ENCODE peak calls at places on chromosomes 7 and 10, in ten cellular contexts. One of them, this sample, is unnamed. For H3K4me1, the result is how much of the 10 kb centered on the place peaks cover.

GRCh38 chr10:50739618-50740350 is at the start of gene ASAH2B:
- DNase-seq in body of pancreas: peak
- DNase-seq in IMR-90: peak
- DNase-seq in upper lobe of left lung: peak
- DNase-seq in heart left ventricle: peak
- DNase-seq in HCT116: peak
- DNase-seq in uterus: peak
- DNase-seq in sigmoid colon: peak
- DNase-seq in K562: peak
- DNase-seq in ovary: peak
- DNase-seq in this sample: no peak

GRCh38 chr10:133242611-133243356 is 5.1 kb downstream of the VENTX start:
- DNase-seq in sigmoid colon: no peak
- DNase-seq in uterus: no peak
- DNase-seq in heart left ventricle: no peak
- DNase-seq in K562: no peak
- DNase-seq in ovary: no peak
- DNase-seq in IMR-90: peak
- DNase-seq in upper lobe of left lung: peak
- DNase-seq in HCT116: no peak
- DNase-seq in body of pancreas: no peak
- DNase-seq in this sample: no peak

GRCh38 chr10:46546591-46547330 is 9.7 kb downstream of the GPRIN2 start:
- DNase-seq in HCT116: no peak
- DNase-seq in sigmoid colon: peak
- DNase-seq in IMR-90: no peak
- DNase-seq in heart left ventricle: peak
- DNase-seq in ovary: peak
- DNase-seq in K562: no peak
- DNase-seq in upper lobe of left lung: peak
- DNase-seq in uterus: no peak
- DNase-seq in body of pancreas: peak
- DNase-seq in this sample: no peak

GRCh38 chr10:125104559-125104958 is 55.8 kb downstream of the CTBP2 start:
- DNase-seq in K562: no peak
- DNase-seq in ovary: no peak
- DNase-seq in heart left ventricle: no peak
- DNase-seq in IMR-90: no peak
- DNase-seq in sigmoid colon: peak
- DNase-seq in HCT116: no peak
- DNase-seq in body of pancreas: no peak
- DNase-seq in upper lobe of left lung: no peak
- DNase-seq in uterus: peak
- DNase-seq in this sample: no peak

GRCh38 chr7:131835141-131835540 is 278.7 kb upstream of the PODXL start:
- DNase-seq in sigmoid colon: no peak
- DNase-seq in HCT116: no peak
- DNase-seq in upper lobe of left lung: no peak
- DNase-seq in body of pancreas: no peak
- DNase-seq in uterus: no peak
- DNase-seq in ovary: no peak
- DNase-seq in IMR-90: no peak
- DNase-seq in heart left ventricle: no peak
- DNase-seq in K562: no peak
- DNase-seq in this sample: no peak

GRCh38 chr10:70579234-70580002 is 23.1 kb downstream of the PRF1 start:
- DNase-seq in heart left ventricle: no peak
- DNase-seq in body of pancreas: no peak
- DNase-seq in ovary: no peak
- DNase-seq in sigmoid colon: peak
- DNase-seq in K562: peak
- DNase-seq in uterus: no peak
- DNase-seq in IMR-90: no peak
- DNase-seq in upper lobe of left lung: no peak
- DNase-seq in HCT116: peak
- DNase-seq in this sample: no peak

GRCh38 chr10:132624847-132625839 is 87.6 kb downstream of the INPP5A start:
- DNase-seq in ovary: no peak
- DNase-seq in IMR-90: peak
- DNase-seq in uterus: peak
- DNase-seq in upper lobe of left lung: no peak
- DNase-seq in sigmoid colon: peak
- DNase-seq in body of pancreas: no peak
- DNase-seq in HCT116: no peak
- DNase-seq in heart left ventricle: peak
- DNase-seq in K562: no peak
- DNase-seq in this sample: no peak

GRCh38 chr10:124742418-124743187 is 1.6 kb downstream of the FAM53B start:
- DNase-seq in uterus: peak
- DNase-seq in K562: peak
- DNase-seq in IMR-90: no peak
- DNase-seq in body of pancreas: no peak
- DNase-seq in upper lobe of left lung: peak
- DNase-seq in heart left ventricle: no peak
- DNase-seq in HCT116: no peak
- DNase-seq in ovary: no peak
- DNase-seq in sigmoid colon: peak
- DNase-seq in this sample: no peak

GRCh38 chr10:17026686-17027485 is 102.7 kb downstream of the CUBN start:
- DNase-seq in IMR-90: peak
- DNase-seq in sigmoid colon: no peak
- DNase-seq in uterus: no peak
- DNase-seq in ovary: no peak
- DNase-seq in upper lobe of left lung: no peak
- DNase-seq in body of pancreas: no peak
- DNase-seq in K562: no peak
- DNase-seq in heart left ventricle: no peak
- DNase-seq in HCT116: no peak
- DNase-seq in this sample: no peak

GRCh38 chr10:21247592-21247991 is 277.9 kb downstream of the SKIDA1 start:
- DNase-seq in HCT116: no peak
- DNase-seq in heart left ventricle: no peak
- DNase-seq in sigmoid colon: no peak
- DNase-seq in uterus: no peak
- DNase-seq in K562: no peak
- DNase-seq in IMR-90: no peak
- DNase-seq in ovary: no peak
- DNase-seq in upper lobe of left lung: no peak
- DNase-seq in body of pancreas: no peak
- DNase-seq in this sample: no peak

DNA sequence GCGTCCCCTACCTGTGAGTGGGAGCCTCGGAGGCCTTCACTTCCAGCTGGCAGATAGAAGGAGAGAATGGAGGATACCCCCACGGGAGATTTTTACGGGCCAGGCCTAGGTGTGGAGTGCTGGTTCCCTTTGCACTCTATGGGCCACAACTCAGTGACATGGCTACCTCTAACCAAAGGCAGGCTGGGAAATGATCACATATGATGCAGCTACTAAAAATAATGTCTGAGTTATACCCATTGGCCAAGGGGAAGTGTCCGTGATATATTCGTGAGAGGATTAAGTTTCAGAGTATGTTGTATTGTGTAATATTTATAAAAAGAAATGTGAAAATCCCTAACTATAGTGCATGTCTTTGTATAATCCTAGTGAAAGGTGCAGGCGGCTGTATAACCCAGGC is 13.5 kb upstream of the HIPK2 start:
- DNase-seq in K562: no peak
- DNase-seq in sigmoid colon: no peak
- DNase-seq in upper lobe of left lung: no peak
- DNase-seq in ovary: no peak
- DNase-seq in IMR-90: no peak
- DNase-seq in HCT116: no peak
- DNase-seq in uterus: no peak
- DNase-seq in body of pancreas: no peak
- DNase-seq in heart left ventricle: no peak
- DNase-seq in this sample: no peak
- TF ChIP-seq POLR2A in K562: no peak
- TF ChIP-seq POLR2A in sigmoid colon: no peak
- TF ChIP-seq POLR2A in upper lobe of left lung: no peak
- TF ChIP-seq POLR2A in ovary: no peak
- TF ChIP-seq POLR2A in IMR-90: no peak
- TF ChIP-seq POLR2A in HCT116: no peak
- TF ChIP-seq POLR2A in uterus: no peak
- TF ChIP-seq POLR2A in body of pancreas: no peak
- TF ChIP-seq POLR2A in heart left ventricle: no peak
- TF ChIP-seq POLR2A in this sample: no peak

GRCh38 chr10:73909716-73910115 is 1.2 kb upstream of the PLAU start:
- DNase-seq in sigmoid colon: no peak
- DNase-seq in ovary: no peak
- DNase-seq in K562: no peak
- DNase-seq in upper lobe of left lung: no peak
- DNase-seq in body of pancreas: no peak
- DNase-seq in heart left ventricle: no peak
- DNase-seq in IMR-90: no peak
- DNase-seq in uterus: no peak
- DNase-seq in HCT116: no peak
- DNase-seq in this sample: no peak
- H3K4me1 ChIP-seq in sigmoid colon: under half
- H3K4me1 ChIP-seq in ovary: under half
- H3K4me1 ChIP-seq in K562: under half
- H3K4me1 ChIP-seq in upper lobe of left lung: half or more
- H3K4me1 ChIP-seq in body of pancreas: under half
- H3K4me1 ChIP-seq in heart left ventricle: under half
- H3K4me1 ChIP-seq in IMR-90: under half
- H3K4me1 ChIP-seq in uterus: under half
- H3K4me1 ChIP-seq in HCT116: half or more
- H3K4me1 ChIP-seq in this sample: under half

GRCh38 chr10:81905161-81905560 is 30.2 kb downstream of the NRG3 start:
- DNase-seq in ovary: no peak
- DNase-seq in HCT116: no peak
- DNase-seq in K562: no peak
- DNase-seq in body of pancreas: no peak
- DNase-seq in sigmoid colon: no peak
- DNase-seq in heart left ventricle: no peak
- DNase-seq in upper lobe of left lung: no peak
- DNase-seq in uterus: no peak
- DNase-seq in IMR-90: no peak
- DNase-seq in this sample: no peak
- H3K4me3 ChIP-seq in ovary: no peak
- H3K4me3 ChIP-seq in HCT116: no peak
- H3K4me3 ChIP-seq in K562: no peak
- H3K4me3 ChIP-seq in body of pancreas: no peak
- H3K4me3 ChIP-seq in sigmoid colon: no peak
- H3K4me3 ChIP-seq in heart left ventricle: no peak
- H3K4me3 ChIP-seq in upper lobe of left lung: no peak
- H3K4me3 ChIP-seq in uterus: no peak
- H3K4me3 ChIP-seq in IMR-90: no peak
- H3K4me3 ChIP-seq in this sample: no peak

GRCh38 chr7:2593036-2593727 is 34.4 kb downstream of the IQCE start:
- DNase-seq in HCT116: no peak
- DNase-seq in body of pancreas: no peak
- DNase-seq in heart left ventricle: peak
- DNase-seq in IMR-90: no peak
- DNase-seq in ovary: no peak
- DNase-seq in uterus: no peak
- DNase-seq in K562: no peak
- DNase-seq in sigmoid colon: no peak
- DNase-seq in upper lobe of left lung: peak
- DNase-seq in this sample: no peak

GRCh38 chr7:2598175-2598823 is 33.5 kb upstream of the TTYH3 start:
- DNase-seq in uterus: no peak
- DNase-seq in heart left ventricle: no peak
- DNase-seq in ovary: no peak
- DNase-seq in body of pancreas: no peak
- DNase-seq in HCT116: no peak
- DNase-seq in upper lobe of left lung: peak
- DNase-seq in K562: no peak
- DNase-seq in sigmoid colon: no peak
- DNase-seq in IMR-90: no peak
- DNase-seq in this sample: no peak

GRCh38 chr7:2594599-2594998 is 35.8 kb downstream of the IQCE start:
- DNase-seq in body of pancreas: no peak
- DNase-seq in K562: no peak
- DNase-seq in ovary: no peak
- DNase-seq in upper lobe of left lung: peak
- DNase-seq in HCT116: no peak
- DNase-seq in IMR-90: no peak
- DNase-seq in uterus: no peak
- DNase-seq in heart left ventricle: no peak
- DNase-seq in sigmoid colon: no peak
- DNase-seq in this sample: no peak

GRCh38 chr7:2595258-2595860 is 36.4 kb upstream of the TTYH3 start:
- DNase-seq in uterus: no peak
- DNase-seq in IMR-90: no peak
- DNase-seq in ovary: no peak
- DNase-seq in upper lobe of left lung: peak
- DNase-seq in heart left ventricle: no peak
- DNase-seq in body of pancreas: no peak
- DNase-seq in HCT116: no peak
- DNase-seq in K562: no peak
- DNase-seq in sigmoid colon: no peak
- DNase-seq in this sample: no peak

DNA sequence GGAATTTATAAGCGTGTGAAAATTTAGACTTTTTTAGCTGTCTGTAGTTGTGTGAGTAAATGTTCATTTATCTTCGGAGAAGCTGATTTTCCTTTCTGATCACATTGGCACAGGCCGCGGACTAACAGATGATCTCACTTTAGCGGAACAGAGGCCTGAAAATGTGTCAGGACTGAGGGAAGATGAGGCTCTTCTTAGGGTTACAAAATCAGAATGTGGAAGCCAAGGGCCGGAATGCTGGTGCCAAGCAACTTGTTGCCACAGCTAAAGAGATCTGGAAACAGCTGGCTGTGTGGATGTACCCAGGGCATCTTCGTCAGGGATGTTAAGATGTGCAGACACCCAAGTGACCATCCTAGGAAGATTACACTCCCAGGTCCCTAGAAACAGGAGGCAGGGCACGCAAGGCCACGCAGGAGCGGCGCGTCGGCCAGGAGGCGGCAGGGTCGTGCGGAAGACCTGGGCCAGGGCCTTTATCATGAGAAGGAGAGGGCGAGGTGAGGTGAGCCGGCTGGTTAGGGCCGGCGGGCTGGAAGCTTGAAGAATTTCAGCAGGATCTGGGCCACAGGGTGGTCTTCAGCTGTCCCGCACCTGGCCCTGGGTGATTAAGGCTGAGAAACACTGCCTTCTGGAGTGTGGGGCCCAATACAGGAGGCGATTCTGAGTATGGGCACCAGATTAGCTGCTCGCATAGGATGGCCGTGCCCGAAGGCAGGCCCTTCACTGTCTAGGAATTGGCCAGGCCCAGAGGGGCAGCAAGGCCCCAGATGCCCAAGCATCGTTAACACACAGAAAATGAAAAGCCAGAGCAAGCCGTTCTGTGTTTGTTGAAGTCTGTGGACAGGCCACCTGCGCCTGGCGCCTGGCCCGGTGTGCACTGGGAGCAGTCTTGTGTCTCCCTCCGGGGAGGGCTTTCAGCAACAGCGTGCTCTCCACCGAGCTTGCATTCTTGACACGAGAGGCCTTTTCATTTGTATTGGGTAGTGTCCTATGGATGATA is 34.9 kb upstream of the TTYH3 start:
- DNase-seq in heart left ventricle: no peak
- DNase-seq in upper lobe of left lung: peak
- DNase-seq in body of pancreas: no peak
- DNase-seq in HCT116: no peak
- DNase-seq in K562: no peak
- DNase-seq in uterus: no peak
- DNase-seq in ovary: no peak
- DNase-seq in IMR-90: no peak
- DNase-seq in sigmoid colon: no peak
- DNase-seq in this sample: no peak
- TF ChIP-seq POLR2A in heart left ventricle: no peak
- TF ChIP-seq POLR2A in upper lobe of left lung: no peak
- TF ChIP-seq POLR2A in body of pancreas: no peak
- TF ChIP-seq POLR2A in HCT116: no peak
- TF ChIP-seq POLR2A in K562: no peak
- TF ChIP-seq POLR2A in uterus: no peak
- TF ChIP-seq POLR2A in ovary: no peak
- TF ChIP-seq POLR2A in IMR-90: no peak
- TF ChIP-seq POLR2A in sigmoid colon: no peak
- TF ChIP-seq POLR2A in this sample: no peak